ENCODE peak calls at places on chromosomes 5 and 9, in four cellular contexts. One of them, this sample, is unnamed.

GRCh38 chr9:101235105-101235866 is 149.5 kb downstream of the BAAT start:
- DNase-seq in Ammon's horn: peak
- DNase-seq in hepatic stellate cell: no peak
- DNase-seq in posterior cingulate gyrus: no peak
- DNase-seq in this sample: no peak

GRCh38 chr5:37841223-37841622 is 1.4 kb upstream of the GDNF start:
- DNase-seq in posterior cingulate gyrus: no peak
- DNase-seq in Ammon's horn: no peak
- DNase-seq in hepatic stellate cell: no peak
- DNase-seq in this sample: no peak

GRCh38 chr5:151257731-151258715 is 5.0 kb downstream of the GM2A start:
- DNase-seq in Ammon's horn: peak
- DNase-seq in posterior cingulate gyrus: no peak
- DNase-seq in hepatic stellate cell: no peak
- DNase-seq in this sample: no peak

GRCh38 chr5:151251001-151251551 is 1.9 kb upstream of the GM2A start:
- DNase-seq in posterior cingulate gyrus: no peak
- DNase-seq in Ammon's horn: no peak
- DNase-seq in hepatic stellate cell: no peak
- DNase-seq in this sample: no peak

GRCh38 chr5:152547202-152547601 is 142.1 kb upstream of the NMUR2 start:
- DNase-seq in posterior cingulate gyrus: no peak
- DNase-seq in Ammon's horn: peak
- DNase-seq in hepatic stellate cell: no peak
- DNase-seq in this sample: no peak

GRCh38 chr9:37582548-37583157 is 6.5 kb upstream of the FBXO10 start:
- DNase-seq in hepatic stellate cell: peak
- DNase-seq in Ammon's horn: peak
- DNase-seq in posterior cingulate gyrus: no peak
- DNase-seq in this sample: peak

GRCh38 chr5:87924451-87924850 is 344.2 kb downstream of the TMEM161B start:
- DNase-seq in posterior cingulate gyrus: no peak
- DNase-seq in Ammon's horn: no peak
- DNase-seq in hepatic stellate cell: no peak
- DNase-seq in this sample: no peak

GRCh38 chr5:7759257-7759871 is 91.6 kb downstream of the CFAP90 start:
- DNase-seq in hepatic stellate cell: no peak
- DNase-seq in posterior cingulate gyrus: no peak
- DNase-seq in Ammon's horn: no peak
- DNase-seq in this sample: no peak

GRCh38 chr9:112605963-112606699 is 111.8 kb downstream of the INIP start:
- DNase-seq in Ammon's horn: no peak
- DNase-seq in hepatic stellate cell: no peak
- DNase-seq in posterior cingulate gyrus: no peak
- DNase-seq in this sample: no peak

GRCh38 chr5:3202570-3202969 is 393.1 kb upstream of the IRX1 start:
- DNase-seq in hepatic stellate cell: no peak
- DNase-seq in Ammon's horn: no peak
- DNase-seq in posterior cingulate gyrus: no peak
- DNase-seq in this sample: no peak

GRCh38 chr9:112166176-112167140 is 8.6 kb downstream of the SUSD1 start:
- DNase-seq in posterior cingulate gyrus: no peak
- DNase-seq in hepatic stellate cell: no peak
- DNase-seq in Ammon's horn: no peak
- DNase-seq in this sample: no peak

GRCh38 chr5:91079037-91079436 is 304.1 kb downstream of the ARRDC3 start:
- DNase-seq in posterior cingulate gyrus: no peak
- DNase-seq in Ammon's horn: no peak
- DNase-seq in hepatic stellate cell: no peak
- DNase-seq in this sample: no peak

GRCh38 chr9:8437878-8438277 is 638.3 kb upstream of the DMAC1 start:
- DNase-seq in Ammon's horn: no peak
- DNase-seq in posterior cingulate gyrus: no peak
- DNase-seq in hepatic stellate cell: no peak
- DNase-seq in this sample: no peak

GRCh38 chr9:87853843-87854242 is 28.8 kb upstream of the SPATA31E1 start:
- DNase-seq in Ammon's horn: no peak
- DNase-seq in posterior cingulate gyrus: no peak
- DNase-seq in hepatic stellate cell: no peak
- DNase-seq in this sample: no peak

GRCh38 chr5:73367650-73368049 is 80.9 kb downstream of the FOXD1 start:
- DNase-seq in posterior cingulate gyrus: no peak
- DNase-seq in Ammon's horn: no peak
- DNase-seq in hepatic stellate cell: no peak
- DNase-seq in this sample: no peak

GRCh38 chr5:179166886-179167841 is 107.0 kb downstream of the ZNF354C start:
- DNase-seq in Ammon's horn: peak
- DNase-seq in hepatic stellate cell: peak
- DNase-seq in posterior cingulate gyrus: peak
- DNase-seq in this sample: peak

GRCh38 chr9:18362901-18363685 is 110.9 kb upstream of the ADAMTSL1 start:
- DNase-seq in Ammon's horn: peak
- DNase-seq in hepatic stellate cell: no peak
- DNase-seq in posterior cingulate gyrus: no peak
- DNase-seq in this sample: no peak

GRCh38 chr9:5650356-5651105 is 21.6 kb downstream of the RIC1 start:
- DNase-seq in posterior cingulate gyrus: no peak
- DNase-seq in hepatic stellate cell: no peak
- DNase-seq in Ammon's horn: no peak
- DNase-seq in this sample: no peak

GRCh38 chr5:32507738-32508434 is 63.3 kb upstream of the ZFR start:
- DNase-seq in Ammon's horn: peak
- DNase-seq in posterior cingulate gyrus: no peak
- DNase-seq in hepatic stellate cell: peak
- DNase-seq in this sample: no peak

This sample was measured in frontal cortex.